ENCODE peak calls at places on chromosome 15, in five cellular contexts. J, L, F, D and M are unnamed samples.

GRCh38 chr15:66390670-66391069 is 4.0 kb downstream of the MAP2K1 start:
- DNase-seq in J (no peak), F (peak), D (no peak), L (no peak), M (no peak)

GRCh38 chr15:64842099-64842940 is 605 bp downstream of the PLEKHO2 start:
- DNase-seq in J (no peak), D (no peak), F (no peak), L (no peak), M (no peak)

GRCh38 chr15:89662893-89663673 is 7.8 kb upstream of the KIF7 start:
- DNase-seq in L (no peak), F (no peak), J (no peak), D (no peak), M (no peak)

GRCh38 chr15:59315914-59316428 is 56.7 kb downstream of the MYO1E start:
- DNase-seq in J (no peak), D (no peak), L (no peak), F (no peak), M (no peak)

GRCh38 chr15:77753238-77753873 is 120.6 kb upstream of the LINGO1 start:
- DNase-seq in F (no peak), J (peak), D (no peak), L (peak), M (peak)

GRCh38 chr15:77588126-77588525 is 44.6 kb downstream of the LINGO1 start:
- DNase-seq in D (no peak), F (no peak), J (no peak), L (no peak), M (no peak)

GRCh38 chr15:47743886-47744285 is 26.6 kb downstream of the SEMA6D start:
- DNase-seq in J (no peak), D (no peak), L (no peak), F (no peak), M (no peak)

GRCh38 chr15:64622410-64623260 is 152.8 kb downstream of the RBPMS2 start:
- DNase-seq in L (no peak), F (peak), J (no peak), D (no peak), M (no peak)

GRCh38 chr15:51536965-51537574 is 85.5 kb downstream of the DMXL2 start:
- DNase-seq in L (peak), J (no peak), F (no peak), D (no peak), M (peak)

GRCh38 chr15:47603026-47603425 is 114.3 kb upstream of the SEMA6D start:
- DNase-seq in J (no peak), F (no peak), D (no peak), L (no peak), M (no peak)

GRCh38 chr15:57504599-57504940 is 87.1 kb upstream of the MYZAP start:
- DNase-seq in J (no peak), F (no peak), D (no peak), L (no peak), M (no peak)

GRCh38 chr15:99931703-99932603 is 198.7 kb upstream of the LYSMD4 start:
- DNase-seq in L (no peak), D (no peak), F (no peak), J (no peak), M (no peak)

GRCh38 chr15:27867861-27868260 is 231.3 kb downstream of the OCA2 start:
- DNase-seq in L (no peak), D (no peak), F (no peak), J (no peak), M (no peak)

GRCh38 chr15:27865323-27865922 is 233.7 kb downstream of the OCA2 start:
- DNase-seq in D (no peak), F (no peak), J (no peak), L (no peak), M (no peak)

GRCh38 chr15:27865926-27866325 is 233.2 kb downstream of the OCA2 start:
- DNase-seq in J (no peak), L (no peak), D (no peak), F (no peak), M (no peak)

GRCh38 chr15:27864719-27865118 is 234.4 kb downstream of the OCA2 start:
- DNase-seq in J (no peak), F (no peak), L (no peak), D (no peak), M (no peak)

GRCh38 chr15:27866505-27867165 is 232.5 kb downstream of the OCA2 start:
- DNase-seq in J (no peak), F (no peak), L (no peak), D (no peak), M (no peak)
- TF ChIP-seq SUZ12 in J (no peak), F (no peak), L (no peak), D (no peak), M (no peak)

DNA sequence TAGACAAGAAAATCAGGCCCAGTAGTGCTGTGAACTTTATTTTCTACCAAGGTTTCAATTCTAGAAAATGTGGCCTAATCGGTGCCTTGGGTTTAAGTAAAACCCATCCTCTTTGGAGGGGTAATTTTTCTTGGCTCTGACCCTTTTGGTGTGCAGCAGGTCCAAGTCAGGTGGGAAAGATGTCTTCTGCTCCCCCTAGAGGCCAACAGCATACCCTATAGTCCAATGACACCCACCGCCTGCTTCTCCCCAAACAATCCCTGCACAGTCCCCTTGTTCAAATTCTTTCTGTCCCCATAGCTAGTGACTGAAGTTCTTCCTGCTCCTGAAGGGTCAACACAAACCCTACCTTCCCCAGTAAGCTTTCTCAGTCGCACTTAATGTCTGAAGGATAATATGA is 261.8 kb upstream of the GOLGA6L4 start:
- DNase-seq in L (peak), F (no peak), J (peak), D (no peak), M (peak)
- TF ChIP-seq SUZ12 in L (no peak), F (no peak), J (no peak), D (no peak), M (no peak)

GRCh38 chr15:40854161-40854560 is 10.3 kb downstream of the SPINT1 start:
- DNase-seq in L (no peak), F (no peak), J (no peak), D (no peak), M (no peak)
- TF ChIP-seq SUZ12 in L (no peak), F (no peak), J (no peak), D (no peak), M (no peak)

GRCh38 chr15:69194854-69195253 is 34.4 kb downstream of the GLCE start:
- DNase-seq in L (peak), J (no peak), D (no peak), F (no peak), M (no peak)
- TF ChIP-seq SUZ12 in L (no peak), J (no peak), D (no peak), F (no peak), M (no peak)

GRCh38 chr15:38257676-38258075 is 5.0 kb downstream of the SPRED1 start:
- DNase-seq in J (no peak), D (no peak), L (no peak), F (no peak), M (no peak)

GRCh38 chr15:38255690-38256089 is 3.1 kb downstream of the SPRED1 start:
- DNase-seq in D (no peak), J (no peak), F (no peak), L (no peak), M (no peak)

GRCh38 chr15:38259134-38259533 is 6.5 kb downstream of the SPRED1 start:
- DNase-seq in J (no peak), F (no peak), D (no peak), L (no peak), M (no peak)

GRCh38 chr15:38263996-38264395 is 11.4 kb downstream of the SPRED1 start:
- DNase-seq in J (no peak), D (no peak), L (no peak), F (no peak), M (no peak)

GRCh38 chr15:38260077-38260476 is 7.4 kb downstream of the SPRED1 start:
- DNase-seq in J (no peak), F (no peak), L (no peak), D (no peak), M (no peak)
- TF ChIP-seq SUZ12 in J (no peak), F (no peak), L (no peak), D (no peak), M (no peak)

GRCh38 chr15:60859996-60860494 is 369.1 kb downstream of the RORA start:
- DNase-seq in L (no peak), J (no peak), F (no peak), D (no peak), M (no peak)
- TF ChIP-seq SUZ12 in L (no peak), J (no peak), F (no peak), D (no peak), M (no peak)

GRCh38 chr15:68815598-68815997 is 5.1 kb downstream of the ANP32A start:
- DNase-seq in D (no peak), L (no peak), J (no peak), F (no peak), M (no peak)

GRCh38 chr15:68816158-68816557 is 4.5 kb downstream of the ANP32A start:
- DNase-seq in L (no peak), J (no peak), D (no peak), F (no peak), M (no peak)

GRCh38 chr15:68818088-68818670 is 2.5 kb downstream of the ANP32A start:
- DNase-seq in D (no peak), J (peak), L (peak), F (no peak), M (peak)

GRCh38 chr15:68817304-68818087 is 3.2 kb downstream of the ANP32A start:
- DNase-seq in L (peak), D (no peak), J (peak), F (no peak), M (peak)

GRCh38 chr15:68816795-68817303 is 3.8 kb downstream of the ANP32A start:
- DNase-seq in J (no peak), D (no peak), F (no peak), L (peak), M (no peak)
- TF ChIP-seq SUZ12 in J (no peak), D (no peak), F (no peak), L (no peak), M (no peak)

GRCh38 chr15:98699591-98700424 is 51.5 kb downstream of the IGF1R start:
- DNase-seq in D (no peak), F (no peak), L (no peak), J (no peak), M (no peak)
- TF ChIP-seq SUZ12 in D (no peak), F (no peak), L (no peak), J (no peak), M (no peak)

DNA sequence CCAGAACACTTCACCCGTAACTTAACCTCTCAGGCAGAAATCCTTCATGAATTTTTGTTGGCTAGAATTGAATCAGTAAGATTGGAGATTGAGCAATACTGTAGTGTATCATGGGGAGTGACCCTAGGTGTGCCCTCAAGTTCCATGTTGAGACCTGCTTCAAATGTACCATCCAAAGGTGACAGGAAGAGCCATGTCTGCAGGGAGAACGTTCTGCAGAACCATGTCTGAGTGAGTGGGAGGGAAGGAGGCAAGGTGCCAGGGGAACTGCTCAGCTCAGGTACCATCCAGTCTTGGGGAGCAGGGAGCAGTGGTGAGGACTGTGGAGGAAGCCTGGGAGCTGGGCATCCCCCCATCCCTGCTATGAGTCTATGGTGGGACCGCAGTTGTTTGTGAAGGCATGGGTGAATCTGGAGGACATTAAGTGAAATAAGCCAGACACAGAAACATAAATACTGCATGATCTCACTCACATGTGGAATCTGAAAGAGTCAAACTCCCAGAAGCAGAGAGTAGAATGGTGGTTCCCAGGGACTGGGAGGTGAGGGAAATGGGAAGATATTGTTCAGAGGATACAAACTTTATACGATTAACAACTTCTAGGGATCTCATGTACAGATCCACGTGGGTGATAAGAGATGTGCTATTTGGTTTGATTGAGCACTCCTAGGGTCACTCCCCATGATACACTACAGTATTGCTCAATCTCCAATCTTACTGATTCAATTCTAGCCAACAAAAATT is 23.3 kb downstream of the CFAP161 start:
- DNase-seq in L (no peak), D (no peak), F (no peak), J (no peak), M (no peak)
- TF ChIP-seq SUZ12 in L (no peak), D (no peak), F (no peak), J (no peak), M (no peak)